ENCODE peak calls at places on chromosome 11, in five cellular contexts. G is left ventricle myocardium superior, T is NCI-H446 treated with DMSO at 0.1 percent for 48 hours, J is endothelial cell, Y is AG09319. R is an unnamed sample.

GRCh38 chr11:63769044-63769718 is 606 bp upstream of the ZFTA start:
- DNase-seq in Y (no peak), J (peak), G (peak), T (no peak), R (peak)

GRCh38 chr11:120589376-120589775 is 77.8 kb downstream of the GRIK4 start:
- DNase-seq in G (no peak), Y (no peak), J (no peak), T (no peak), R (no peak)

GRCh38 chr11:64758330-64759079 is 1.3 kb downstream of the PYGM start:
- DNase-seq in Y (no peak), T (no peak), G (no peak), J (no peak), R (no peak)

GRCh38 chr11:17353228-17354021 is 1.8 kb downstream of the NCR3LG1 start:
- DNase-seq in G (peak), J (peak), Y (no peak), T (peak), R (peak)

GRCh38 chr11:120652705-120653335 is 141.3 kb downstream of the GRIK4 start:
- DNase-seq in J (no peak), G (no peak), T (no peak), Y (no peak), R (no peak)

GRCh38 chr11:96390403-96390830 is 604 bp downstream of the JRKL start:
- DNase-seq in Y (no peak), J (no peak), T (no peak), G (no peak), R (no peak)

GRCh38 chr11:1656061-1656441 is 26.5 kb downstream of the KRTAP5-5 start:
- DNase-seq in T (no peak), G (no peak), Y (no peak), J (no peak), R (no peak)

GRCh38 chr11:6390718-6391547 is 659 bp downstream of the SMPD1 start:
- DNase-seq in Y (no peak), T (no peak), G (no peak), J (no peak), R (no peak)

GRCh38 chr11:285894-286220 is 3.1 kb upstream of the PGGHG start:
- DNase-seq in J (no peak), Y (no peak), G (no peak), T (no peak), R (no peak)

GRCh38 chr11:123253223-123253622 is 58.2 kb upstream of the CLMP start:
- DNase-seq in G (no peak), J (no peak), T (no peak), Y (no peak), R (no peak)

GRCh38 chr11:61609000-61609969 is 28.4 kb upstream of the SYT7 start:
- DNase-seq in G (no peak), T (no peak), J (no peak), Y (no peak), R (no peak)

GRCh38 chr11:41309111-41309522 is 150.3 kb downstream of the LRRC4C start:
- DNase-seq in Y (no peak), G (no peak), T (no peak), J (no peak), R (no peak)

GRCh38 chr11:118199135-118199534 is 22.7 kb upstream of the SCN2B start:
- DNase-seq in G (no peak), Y (no peak), T (no peak), J (no peak), R (no peak)

GRCh38 chr11:33722579-33723234 is 13.5 kb downstream of the CD59 start:
- DNase-seq in G (no peak), T (no peak), Y (no peak), J (no peak), R (no peak)

GRCh38 chr11:123973816-123974215 is 3.8 kb downstream of the OR10S1 start:
- DNase-seq in J (no peak), G (no peak), Y (no peak), T (no peak), R (no peak)

GRCh38 chr11:74322667-74323066 is 11.2 kb upstream of the P4HA3 start:
- DNase-seq in G (peak), Y (no peak), T (no peak), J (no peak), R (no peak)

GRCh38 chr11:113697075-113697474 is 9.0 kb downstream of the TMPRSS5 start:
- DNase-seq in G (no peak), Y (no peak), T (no peak), J (no peak), R (no peak)

GRCh38 chr11:94196363-94196762 is 67.7 kb downstream of the PANX1 start:
- DNase-seq in T (no peak), G (no peak), J (no peak), Y (no peak), R (no peak)

GRCh38 chr11:102589047-102589459 is 36.1 kb downstream of the MMP20 start:
- DNase-seq in Y (no peak), T (no peak), G (no peak), J (no peak), R (no peak)

GRCh38 chr11:6481924-6482275 is 599 bp downstream of the TIMM10B start:
- DNase-seq in J (peak), Y (no peak), T (no peak), G (peak), R (no peak)

R was measured in ecto neural progenitor cell.